ENCODE peak calls at places on chromosomes 16 and 17, in ten cellular contexts. J is stimulated activated CD4-positive, alpha-beta T cell treated with anti-CD3 and anti-CD28 coated beads, Interleukin-12 subunit alpha, Interleukin-12 subunit beta, amount 100 ng/mL, for 24 hours; V is activated naive CD8-positive, alpha-beta T cell treated with anti-CD3 and anti-CD28 coated beads, Interleukin-2, amount 50 U/mL, for 16 hours; W is AML-193; U is epithelial cell of proximal tubule; S is NCI-H1092 treated with DMSO at 0.1 percent for 48 hours; N is NCI-H524 treated with DMSO at 0.1 percent for 48 hours; H is effector memory CD4-positive, alpha-beta T cell; Q is cerebellar cortex; X is mesothelial cell of epicardium. O is an unnamed sample.

GRCh38 chr16:10016761-10017160 is 165.5 kb downstream of the GRIN2A start:
- DNase-seq in J (no peak), V (no peak), W (no peak), U (no peak), S (no peak), N (no peak), H (no peak), Q (peak; percentile 27), X (no peak), O (no peak)

GRCh38 chr17:79272666-79273219 is 198.1 kb downstream of the ENGASE start:
- DNase-seq in J (no peak), V (no peak), W (no peak), U (no peak), S (no peak), N (no peak), H (no peak), Q (no peak), X (no peak), O (peak; percentile 10)

GRCh38 chr17:78647030-78647429 is 69.8 kb upstream of the DNAH17 start:
- DNase-seq in J (no peak), V (no peak), W (no peak), U (no peak), S (no peak), N (no peak), H (no peak), Q (no peak), X (no peak), O (no peak)

GRCh38 chr16:65117701-65118448 is 4.0 kb downstream of the CDH11 start:
- DNase-seq in J (no peak), V (no peak), W (peak; percentile 30), U (peak; percentile 16), S (peak; percentile 72), N (peak; percentile 99), H (no peak), Q (peak; percentile 93), X (peak; percentile 80), O (peak; percentile 50)

GRCh38 chr17:18981642-18982424 is 22.7 kb downstream of the FAM83G start:
- DNase-seq in J (no peak), V (no peak), W (no peak), U (no peak), S (no peak), N (no peak), H (no peak), Q (no peak), X (no peak), O (no peak)

GRCh38 chr17:81483085-81483861 is 29.3 kb downstream of the ACTG1 start:
- DNase-seq in J (no peak), V (no peak), W (peak; percentile 78), U (no peak), S (no peak), N (no peak), H (no peak), Q (no peak), X (no peak), O (no peak)

GRCh38 chr17:49959183-49959935 is 9.6 kb upstream of the DLX4 start:
- DNase-seq in J (no peak), V (no peak), W (peak; percentile 9), U (no peak), S (no peak), N (no peak), H (no peak), Q (no peak), X (no peak), O (no peak)

GRCh38 chr16:84268661-84269060 is 26.0 kb upstream of the WFDC1 start:
- DNase-seq in J (no peak), V (no peak), W (no peak), U (peak; percentile 42), S (peak; percentile 21), N (peak; percentile 79), H (no peak), Q (no peak), X (no peak), O (no peak)

GRCh38 chr16:70158261-70158939 is 15.2 kb upstream of the CLEC18C start:
- DNase-seq in J (no peak), V (no peak), W (no peak), U (no peak), S (no peak), N (no peak), H (no peak), Q (no peak), X (no peak), O (no peak)

GRCh38 chr17:82230627-82231311 is 1.9 kb downstream of the SLC16A3 start:
- DNase-seq in J (no peak), V (peak; percentile 21), W (peak; percentile 88), U (no peak), S (no peak), N (no peak), H (peak; percentile 60), Q (peak; percentile 55), X (peak; percentile 65), O (no peak)

GRCh38 chr17:49694847-49695697 is 12.7 kb downstream of the SLC35B1 start:
- DNase-seq in J (peak; percentile 45), V (peak; percentile 47), W (peak; percentile 71), U (no peak), S (peak; percentile 20), N (no peak), H (peak; percentile 59), Q (peak; percentile 84), X (peak; percentile 74), O (peak; percentile 3)

GRCh38 chr17:67532326-67532871 is 155.3 kb downstream of the PITPNC1 start:
- DNase-seq in J (no peak), V (no peak), W (no peak), U (no peak), S (peak; percentile 78), N (no peak), H (no peak), Q (peak; percentile 32), X (no peak), O (no peak)

GRCh38 chr17:81404557-81405165 is 9.4 kb downstream of the BAHCC1 start:
- DNase-seq in J (no peak), V (no peak), W (no peak), U (no peak), S (no peak), N (no peak), H (no peak), Q (no peak), X (no peak), O (no peak)

GRCh38 chr16:85554791-85555548 is 58.2 kb upstream of the GSE1 start:
- DNase-seq in J (no peak), V (no peak), W (no peak), U (no peak), S (peak; percentile 62), N (no peak), H (peak; percentile 27), Q (peak; percentile 54), X (peak; percentile 68), O (peak; percentile 61)

GRCh38 chr16:67068212-67068753 is 39.3 kb downstream of the CBFB start:
- DNase-seq in J (no peak), V (no peak), W (no peak), U (no peak), S (no peak), N (no peak), H (no peak), Q (no peak), X (no peak), O (no peak)

GRCh38 chr17:31584436-31585279 is 193.2 kb downstream of the RAB11FIP4 start:
- DNase-seq in J (no peak), V (no peak), W (peak; percentile 1), U (no peak), S (no peak), N (no peak), H (no peak), Q (no peak), X (no peak), O (no peak)

GRCh38 chr17:61593404-61593803 is 2.4 kb upstream of the NACA2 start:
- DNase-seq in J (no peak), V (no peak), W (no peak), U (no peak), S (no peak), N (no peak), H (no peak), Q (no peak), X (no peak), O (no peak)

GRCh38 chr16:13194766-13195165 is 293.4 kb downstream of the SHISA9 start:
- DNase-seq in J (no peak), V (no peak), W (no peak), U (no peak), S (no peak), N (no peak), H (no peak), Q (no peak), X (no peak), O (no peak)

GRCh38 chr16:14069818-14070217 is 1.3 kb upstream of the MRTFB start:
- DNase-seq in J (no peak), V (no peak), W (no peak), U (no peak), S (no peak), N (no peak), H (no peak), Q (no peak), X (no peak), O (no peak)

GRCh38 chr17:9256361-9256943 is 235.1 kb downstream of the NTN1 start:
- DNase-seq in J (no peak), V (no peak), W (no peak), U (no peak), S (no peak), N (no peak), H (no peak), Q (no peak), X (no peak), O (no peak)

GRCh38 chr16:68332411-68333121 is 21.7 kb downstream of the PRMT7 start:
- DNase-seq in J (no peak), V (no peak), W (peak; percentile 97), U (no peak), S (no peak), N (no peak), H (no peak), Q (no peak), X (no peak), O (no peak)

GRCh38 chr16:35210681-35211433 is 1751.4 kb downstream of the TP53TG3F start:
- DNase-seq in J (no peak), V (no peak), W (no peak), U (no peak), S (peak; percentile 19), N (no peak), H (no peak), Q (no peak), X (no peak), O (peak; percentile 26)

GRCh38 chr16:15672514-15673167 is 22.6 kb downstream of the NDE1 start:
- DNase-seq in J (peak; percentile 32), V (no peak), W (peak; percentile 95), U (peak; percentile 32), S (no peak), N (no peak), H (peak; percentile 67), Q (no peak), X (no peak), O (no peak)

GRCh38 chr16:77191259-77191969 is 424 bp downstream of the MON1B start:
- DNase-seq in J (no peak), V (no peak), W (peak; percentile 49), U (no peak), S (no peak), N (no peak), H (no peak), Q (peak; percentile 4), X (no peak), O (no peak)

GRCh38 chr17:1872254-1872653 is 42.4 kb downstream of the RPA1 start:
- DNase-seq in J (no peak), V (no peak), W (no peak), U (no peak), S (no peak), N (no peak), H (no peak), Q (no peak), X (no peak), O (no peak)

GRCh38 chr17:77593081-77593480 is 365.4 kb upstream of the TNRC6C start:
- DNase-seq in J (no peak), V (no peak), W (no peak), U (no peak), S (no peak), N (peak; percentile 53), H (no peak), Q (no peak), X (no peak), O (no peak)

GRCh38 chr16:47888734-47889133 is 267.1 kb downstream of the ABCC12 start:
- DNase-seq in J (no peak), V (no peak), W (no peak), U (no peak), S (no peak), N (no peak), H (no peak), Q (no peak), X (no peak), O (no peak)

GRCh38 chr17:72735089-72735488 is 357.4 kb downstream of the SLC39A11 start:
- DNase-seq in J (no peak), V (no peak), W (no peak), U (no peak), S (no peak), N (no peak), H (no peak), Q (no peak), X (no peak), O (no peak)